ENCODE peak calls at places on chromosome 13, in four cellular contexts. S, F, V and W are unnamed samples.

GRCh38 chr13:37648604-37649003 is 50.0 kb upstream of the POSTN start:
- DNase-seq in S (no peak), F (peak), V (no peak), W (no peak)

GRCh38 chr13:46134961-46135522 is 30.2 kb upstream of the CPB2 start:
- DNase-seq in S (no peak), F (no peak), V (no peak), W (no peak)

GRCh38 chr13:37769545-37769944 is 100.0 kb downstream of the TRPC4 start:
- DNase-seq in S (no peak), F (no peak), V (no peak), W (no peak)

GRCh38 chr13:49022472-49023144 is 46.9 kb downstream of the FNDC3A start:
- DNase-seq in S (no peak), F (peak), V (no peak), W (no peak)

GRCh38 chr13:70523622-70524021 is 415.4 kb upstream of the KLHL1 start:
- DNase-seq in S (no peak), F (no peak), V (no peak), W (no peak)

GRCh38 chr13:110230661-110231347 is 76.2 kb downstream of the COL4A1 start:
- DNase-seq in S (no peak), F (no peak), V (no peak), W (no peak)

GRCh38 chr13:74866151-74866550 is 615.8 kb downstream of the TBC1D4 start:
- DNase-seq in S (no peak), F (no peak), V (no peak), W (no peak)

GRCh38 chr13:106867249-106867648 is 299.3 kb upstream of the ARGLU1 start:
- DNase-seq in S (no peak), F (no peak), V (peak), W (no peak)

GRCh38 chr13:45063261-45063870 is 56.9 kb upstream of the GTF2F2 start:
- DNase-seq in S (no peak), F (peak), V (no peak), W (no peak)

GRCh38 chr13:36783883-36784282 is 35.1 kb upstream of the RFXAP start:
- DNase-seq in S (no peak), F (no peak), V (no peak), W (no peak)

GRCh38 chr13:54949735-54950134 is 1921.1 kb downstream of the OLFM4 start:
- DNase-seq in S (no peak), F (no peak), V (no peak), W (no peak)

GRCh38 chr13:64180756-64181155 is 2765.1 kb upstream of the PCDH20 start:
- DNase-seq in S (no peak), F (no peak), V (no peak), W (no peak)

DNA sequence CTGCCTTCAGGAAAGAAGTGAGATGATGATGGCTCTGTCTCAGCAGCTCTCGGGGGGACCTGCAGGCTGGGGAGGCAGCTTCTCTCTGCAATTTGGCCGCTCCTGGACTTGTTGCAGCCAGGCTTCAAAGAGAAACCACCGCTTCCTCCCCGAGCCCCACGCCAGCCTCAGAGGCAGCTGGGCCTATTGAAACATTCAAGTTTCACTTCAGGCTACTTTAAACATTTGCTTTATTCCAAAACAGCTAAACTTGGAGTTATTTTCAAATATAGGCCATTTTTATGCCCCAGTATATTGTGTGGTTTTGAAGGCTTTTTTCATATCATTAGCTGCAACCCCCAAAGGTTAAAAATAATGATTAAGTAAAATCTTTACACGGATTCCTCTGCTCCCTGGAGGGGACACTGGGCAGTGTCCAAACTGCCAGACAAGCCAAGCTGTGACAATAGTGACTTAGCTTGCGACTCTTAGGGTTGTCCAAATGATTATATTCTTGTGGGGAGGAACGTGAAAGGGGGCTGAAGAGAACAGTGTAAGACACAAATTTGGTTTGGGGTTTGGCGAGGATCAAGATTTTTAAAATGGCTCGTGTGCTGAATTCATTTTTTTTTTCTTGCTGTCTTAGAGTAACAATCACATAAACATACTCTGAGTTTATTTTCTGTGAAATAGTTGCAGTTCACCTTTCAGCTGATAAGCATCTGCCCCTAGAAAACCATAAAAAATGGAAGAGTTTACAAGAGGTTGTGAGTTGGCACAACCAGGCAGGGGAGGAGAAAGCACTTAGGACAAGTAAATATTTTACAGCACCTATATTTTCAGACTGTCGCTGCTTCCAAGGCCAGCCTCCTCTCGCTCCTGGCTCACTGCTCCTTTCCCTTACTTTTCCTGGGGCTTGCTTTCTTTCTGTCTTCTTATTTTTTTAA is 330.6 kb downstream of the DLEU7 start:
- DNase-seq in S (no peak), F (peak), V (peak), W (no peak)
- TF ChIP-seq CTCF in S (no peak), F (no peak), V (no peak), W (peak)

GRCh38 chr13:27541386-27541785 is 78.9 kb downstream of the LNX2 start:
- DNase-seq in S (no peak), F (peak), V (no peak), W (no peak)
- TF ChIP-seq CTCF in S (no peak), F (no peak), V (no peak), W (no peak)

GRCh38 chr13:40595693-40596092 is 70.7 kb downstream of the FOXO1 start:
- DNase-seq in S (no peak), F (no peak), V (no peak), W (no peak)

GRCh38 chr13:40590112-40590862 is 76.2 kb downstream of the FOXO1 start:
- DNase-seq in S (no peak), F (no peak), V (no peak), W (no peak)

GRCh38 chr13:40589285-40590109 is 76.9 kb downstream of the FOXO1 start:
- DNase-seq in S (no peak), F (peak), V (no peak), W (peak)

GRCh38 chr13:40591091-40591490 is 75.3 kb downstream of the FOXO1 start:
- DNase-seq in S (no peak), F (no peak), V (no peak), W (no peak)

GRCh38 chr13:40592035-40592434 is 74.4 kb downstream of the FOXO1 start:
- DNase-seq in S (no peak), F (no peak), V (no peak), W (no peak)
- TF ChIP-seq CTCF in S (no peak), F (no peak), V (no peak), W (no peak)

GRCh38 chr13:78410164-78410563 is 193.2 kb downstream of the POU4F1 start:
- DNase-seq in S (no peak), F (no peak), V (no peak), W (no peak)

GRCh38 chr13:78409172-78409571 is 194.2 kb downstream of the POU4F1 start:
- DNase-seq in S (no peak), F (no peak), V (no peak), W (no peak)

GRCh38 chr13:78410847-78411246 is 192.5 kb downstream of the POU4F1 start:
- DNase-seq in S (no peak), F (no peak), V (no peak), W (no peak)

GRCh38 chr13:78413887-78414553 is 189.3 kb downstream of the POU4F1 start:
- DNase-seq in S (no peak), F (no peak), V (no peak), W (no peak)
- TF ChIP-seq CTCF in S (no peak), F (no peak), V (no peak), W (no peak)

GRCh38 chr13:94464771-94465170 is 14.7 kb downstream of the DCT start:
- DNase-seq in S (no peak), F (no peak), V (no peak), W (no peak)
- TF ChIP-seq CTCF in S (no peak), F (no peak), V (no peak), W (no peak)

DNA sequence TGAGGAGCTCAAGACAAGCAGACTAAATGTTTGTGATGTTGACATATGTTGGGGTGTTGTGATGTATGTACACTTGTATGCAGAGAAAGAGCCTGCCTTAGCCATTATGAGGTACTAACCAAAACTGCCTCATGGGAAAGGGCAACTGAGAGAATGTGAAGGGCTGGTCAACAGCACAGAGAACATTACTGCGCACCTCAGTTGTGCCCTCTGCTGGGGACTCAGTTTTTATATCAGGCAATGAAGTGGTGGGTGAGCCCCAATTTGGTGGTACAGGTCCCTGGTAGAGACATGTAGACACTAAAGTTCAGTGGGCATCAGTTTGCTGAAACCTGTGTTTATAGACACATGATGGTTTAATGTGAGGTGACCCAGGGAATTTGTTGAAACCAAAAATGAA is 286.9 kb downstream of the DCT start:
- DNase-seq in S (no peak), F (no peak), V (peak), W (no peak)
- TF ChIP-seq CTCF in S (no peak), F (no peak), V (peak), W (peak)